ENCODE peak calls at places on chromosomes 5 and 9, in nine cellular contexts. O is AG04449, M is dorsolateral prefrontal cortex, T is neural crest cell, B is chondrocyte, L is lower leg skin, E is brain microvascular endothelial cell, S is HFF-Myc, U is HFFc6. K is an unnamed sample.

GRCh38 chr5:139667001-139667729 is 19.0 kb downstream of the CXXC5 start:
- DNase-seq in U (peak; percentile 36), B (no peak), M (no peak), L (no peak), E (no peak), S (no peak), T (no peak), O (no peak), K (no peak)

GRCh38 chr9:68507098-68507795 is 33.4 kb downstream of the TMEM252 start:
- DNase-seq in E (no peak), U (peak; percentile 28), L (no peak), B (no peak), T (no peak), S (no peak), M (no peak), O (no peak), K (no peak)

GRCh38 chr5:87154191-87154590 is 113.5 kb upstream of the RASA1 start:
- DNase-seq in E (no peak), U (no peak), T (no peak), L (no peak), S (no peak), M (no peak), B (no peak), O (no peak), K (no peak)

GRCh38 chr5:147880461-147880860 is 1.9 kb downstream of the SCGB3A2 start:
- DNase-seq in T (no peak), O (no peak), U (no peak), M (no peak), B (no peak), E (no peak), S (no peak), L (no peak), K (no peak)

GRCh38 chr5:81247441-81247972 is 14.4 kb downstream of the CKMT2 start:
- DNase-seq in O (no peak), B (no peak), U (peak; percentile 31), M (no peak), E (peak; percentile 48), T (no peak), L (no peak), S (no peak), K (no peak)

GRCh38 chr5:153276151-153276550 is 214.3 kb upstream of the GRIA1 start:
- DNase-seq in E (peak; percentile 2), O (no peak), M (no peak), L (no peak), U (no peak), S (peak; percentile 48), B (no peak), T (peak; percentile 70), K (no peak)

GRCh38 chr9:92310562-92310961 is 14.6 kb downstream of the NOL8 start:
- DNase-seq in U (no peak), B (no peak), O (no peak), S (no peak), T (no peak), E (no peak), L (no peak), M (no peak), K (no peak)

GRCh38 chr5:69209607-69210006 is 20.2 kb downstream of the CENPH start:
- DNase-seq in E (no peak), S (no peak), U (no peak), T (no peak), M (no peak), B (no peak), L (no peak), O (no peak), K (no peak)

GRCh38 chr5:111694183-111694582 is 62.8 kb downstream of the NREP start:
- DNase-seq in M (no peak), E (peak; percentile 11), L (no peak), B (no peak), U (peak; percentile 76), S (no peak), O (no peak), T (no peak), K (no peak)

GRCh38 chr9:4443439-4443838 is 46.8 kb upstream of the SLC1A1 start:
- DNase-seq in L (no peak), U (no peak), O (no peak), E (no peak), S (no peak), B (no peak), T (no peak), M (no peak), K (no peak)

GRCh38 chr5:55004728-55005127 is 19.3 kb upstream of the GZMK start:
- DNase-seq in U (peak; percentile 42), M (no peak), T (no peak), L (no peak), E (no peak), B (no peak), S (no peak), O (no peak), K (no peak)

GRCh38 chr9:134381671-134382505 is 55.6 kb downstream of the RXRA start:
- DNase-seq in S (no peak), U (no peak), T (no peak), B (no peak), E (no peak), L (no peak), O (no peak), M (no peak), K (no peak)

GRCh38 chr9:20044686-20045085 is 255.8 kb upstream of the SLC24A2 start:
- DNase-seq in M (no peak), L (no peak), E (peak; percentile 40), U (no peak), S (no peak), T (no peak), O (no peak), B (no peak), K (no peak)

GRCh38 chr5:134438641-134439621 is 27.2 kb upstream of the CDKN2AIPNL start:
- DNase-seq in U (peak; percentile 92), M (no peak), B (no peak), T (no peak), S (peak; percentile 63), E (peak; percentile 72), O (peak; percentile 94), L (peak; percentile 90), K (no peak)

DNA sequence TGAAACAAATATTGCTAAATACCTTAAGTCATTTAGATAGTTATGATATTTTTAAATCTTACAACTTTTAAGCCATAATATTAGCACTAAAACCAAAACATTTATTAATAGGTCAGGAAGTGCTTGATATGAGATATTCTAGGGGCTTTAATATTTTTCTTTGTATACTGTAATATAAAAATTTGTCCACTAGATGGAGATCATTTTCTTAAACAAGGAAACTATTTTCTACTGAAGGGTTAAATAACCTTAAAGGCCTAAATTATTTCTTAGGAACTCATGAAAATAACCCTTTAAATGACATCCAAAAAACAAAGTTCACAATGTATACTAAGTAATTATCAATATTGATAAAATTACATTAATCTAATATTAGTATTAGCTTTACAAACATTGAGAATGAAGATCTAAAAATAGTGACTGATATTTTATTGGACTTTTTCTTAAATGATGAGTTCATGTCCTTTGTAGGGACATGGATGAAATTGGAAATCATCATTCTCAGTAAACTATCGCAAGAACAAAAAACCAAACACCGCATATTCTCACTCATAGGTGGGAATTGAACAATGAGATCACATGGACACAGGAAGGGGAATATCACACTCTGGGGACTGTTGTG is 635.7 kb downstream of the RAB3C start:
- DNase-seq in T (no peak), E (no peak), M (no peak), B (no peak), S (no peak), L (no peak), O (no peak), U (no peak), K (no peak)
- TF ChIP-seq CTCF in T (peak; percentile 70), E (peak; percentile 12), M (peak; percentile 43), B (peak; percentile 88), S (no peak), L (no peak), O (no peak), U (peak; percentile 78), K (peak; percentile 78)

GRCh38 chr5:82597437-82597836 is 319.3 kb upstream of the RPS23 start:
- DNase-seq in T (no peak), E (no peak), O (no peak), L (no peak), B (no peak), S (no peak), U (no peak), M (no peak), K (no peak)
- TF ChIP-seq CTCF in T (peak; percentile 24), E (peak; percentile 48), O (no peak), L (no peak), B (peak; percentile 38), S (peak; percentile 31), U (no peak), M (no peak), K (peak; percentile 27)

GRCh38 chr5:131532016-131532640 is 102.9 kb downstream of the RAPGEF6 start:
- DNase-seq in E (no peak), L (no peak), M (peak; percentile 48), O (no peak), B (no peak), S (no peak), U (no peak), T (no peak), K (no peak)

GRCh38 chr5:131530706-131531331 is 104.2 kb downstream of the RAPGEF6 start:
- DNase-seq in U (no peak), L (no peak), O (no peak), T (no peak), B (no peak), E (no peak), S (no peak), M (no peak), K (no peak)

GRCh38 chr5:131534995-131535394 is 100.0 kb downstream of the RAPGEF6 start:
- DNase-seq in B (no peak), O (no peak), M (no peak), L (no peak), S (no peak), T (no peak), U (no peak), E (no peak), K (no peak)

GRCh38 chr5:131536211-131536826 is 98.7 kb downstream of the RAPGEF6 start:
- DNase-seq in S (no peak), O (no peak), U (no peak), L (no peak), E (peak; percentile 34), T (no peak), M (no peak), B (no peak), K (no peak)

GRCh38 chr5:131533844-131534243 is 101.2 kb downstream of the RAPGEF6 start:
- DNase-seq in O (no peak), B (no peak), U (no peak), L (no peak), T (no peak), S (no peak), E (no peak), M (no peak), K (no peak)
- TF ChIP-seq CTCF in O (no peak), B (peak; percentile 35), U (peak; percentile 50), L (no peak), T (peak; percentile 46), S (no peak), E (peak; percentile 33), M (peak; percentile 32), K (peak; percentile 64)

DNA sequence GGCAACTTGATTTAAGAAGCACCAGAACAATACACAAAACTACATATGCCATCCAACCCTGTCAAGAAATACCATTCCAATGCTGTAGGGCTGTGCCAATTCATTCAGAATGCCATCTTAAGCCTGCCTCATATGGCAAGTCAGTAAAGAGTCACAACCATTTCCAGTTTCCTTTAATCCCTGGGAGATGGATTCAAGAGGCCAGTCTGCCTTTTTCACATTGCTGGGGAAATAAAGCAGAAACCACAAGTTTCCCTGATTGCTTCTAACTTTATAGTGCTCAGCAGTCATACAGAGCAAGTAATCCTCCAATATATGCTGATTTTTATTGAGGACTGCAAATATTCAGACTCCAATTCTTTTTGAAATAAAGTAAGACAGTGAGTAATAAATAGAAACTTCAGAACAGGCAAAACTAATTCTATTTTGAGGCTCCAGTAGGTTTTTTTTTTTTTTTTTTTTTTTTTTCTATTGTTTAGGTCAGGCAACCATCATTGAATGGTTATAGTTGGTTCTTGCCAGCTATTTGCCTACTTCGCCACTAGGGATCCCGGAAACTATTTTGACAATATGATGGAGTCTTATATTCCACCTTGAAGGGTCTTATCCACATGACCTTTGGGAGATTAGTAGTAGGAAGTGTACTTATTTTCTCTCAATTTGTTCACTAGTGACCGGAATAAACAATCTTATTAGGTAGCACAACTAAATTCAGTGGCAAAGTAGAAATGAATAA is 400.9 kb upstream of the MEF2C start:
- DNase-seq in O (no peak), E (no peak), S (no peak), B (no peak), L (no peak), M (no peak), T (no peak), U (no peak), K (no peak)
- TF ChIP-seq CTCF in O (no peak), E (no peak), S (peak; percentile 9), B (no peak), L (no peak), M (no peak), T (peak; percentile 35), U (peak; percentile 28), K (peak; percentile 55)

K was measured in type B pancreatic cell.